ENCODE peak calls at places on chromosomes 3 and 15, in four cellular contexts. V is NCI-H510A treated with DMSO at 0.1 percent for 48 hours, E is myocyte, I is GM13976. K is an unnamed sample.

GRCh38 chr3:119810018-119810435 is 28.1 kb downstream of the NR1I2 start:
- DNase-seq in I (peak), V (no peak), E (no peak), K (no peak)

GRCh38 chr15:58332676-58333400 is 99.0 kb upstream of the LIPC start:
- DNase-seq in V (peak), I (no peak), E (peak), K (no peak)

GRCh38 chr3:63557912-63558311 is 94.6 kb upstream of the SNTN start:
- DNase-seq in I (peak), V (no peak), E (no peak), K (no peak)

GRCh38 chr3:66822059-66823009 is 175.8 kb upstream of the KBTBD8 start:
- DNase-seq in I (peak), E (peak), V (peak), K (peak)

GRCh38 chr15:97052526-97052925 is 722.0 kb downstream of the NR2F2 start:
- DNase-seq in V (no peak), E (no peak), I (no peak), K (no peak)

GRCh38 chr3:151301787-151302186 is 14.8 kb downstream of the GPR87 start:
- DNase-seq in E (no peak), I (no peak), V (no peak), K (no peak)

GRCh38 chr3:129625071-129625874 is 18.8 kb upstream of the PLXND1 start:
- DNase-seq in I (peak), E (no peak), V (no peak), K (no peak)

GRCh38 chr3:185915642-185916041 is 22.2 kb downstream of the TRA2B start:
- DNase-seq in E (no peak), I (no peak), V (no peak), K (no peak)

GRCh38 chr3:31670722-31671121 is 138.0 kb downstream of the STT3B start:
- DNase-seq in E (no peak), V (no peak), I (peak), K (no peak)